ENCODE peak calls at places on chromosomes 12 and 14, in five cellular contexts. Y is left ventricle myocardium inferior, V is T-helper 1 cell, B is endodermal cell, F is dorsolateral prefrontal cortex. U is an unnamed sample.

GRCh38 chr12:7142057-7142644 is 12.0 kb downstream of the CLSTN3 start:
- DNase-seq in Y (no peak), V (no peak), B (peak), F (no peak), U (peak)

GRCh38 chr12:82880442-82880901 is 193.8 kb downstream of the TMTC2 start:
- DNase-seq in Y (no peak), V (no peak), B (no peak), F (no peak), U (no peak)

GRCh38 chr12:2856901-2857495 is at the start of gene TEX52:
- DNase-seq in Y (no peak), V (no peak), B (peak), F (no peak), U (no peak)

GRCh38 chr12:109033239-109034196 is 12.7 kb upstream of the SVOP start:
- DNase-seq in Y (no peak), V (no peak), B (no peak), F (no peak), U (no peak)

GRCh38 chr14:74907744-74908143 is 15.3 kb downstream of the RPS6KL1 start:
- DNase-seq in Y (no peak), V (no peak), B (no peak), F (no peak), U (no peak)

GRCh38 chr12:66813137-66813867 is 134.4 kb upstream of the GRIP1 start:
- DNase-seq in Y (no peak), V (no peak), B (no peak), F (no peak), U (no peak)

GRCh38 chr14:97109234-97109633 is 312.1 kb downstream of the VRK1 start:
- DNase-seq in Y (no peak), V (no peak), B (no peak), F (no peak), U (no peak)

GRCh38 chr14:34436118-34436905 is 25.7 kb downstream of the SPTSSA start:
- DNase-seq in Y (no peak), V (no peak), B (no peak), F (no peak), U (no peak)

GRCh38 chr14:104966261-104967143 is 11.7 kb downstream of the AHNAK2 start:
- DNase-seq in Y (no peak), V (no peak), B (no peak), F (no peak), U (no peak)

GRCh38 chr14:30915596-30915995 is 41.2 kb downstream of the COCH start:
- DNase-seq in Y (no peak), V (no peak), B (no peak), F (no peak), U (no peak)